ENCODE peak calls at places on chromosomes 4 and X, in five cellular contexts. U is stimulated activated CD4-positive, alpha-beta T cell treated with anti-CD3 and anti-CD28 coated beads, Interleukin-15, amount 100 ng/mL, for 1 hour; V is foreskin fibroblast; B is AG04450; P is NCI-H1092 treated with DMSO at 0.1 percent for 48 hours. R is an unnamed sample.

GRCh38 chr4:102139132-102139573 is 206.1 kb downstream of the SLC39A8 start:
- DNase-seq in P (peak; percentile 23), B (no peak), V (peak; percentile 14), U (no peak), R (no peak)

GRCh38 chr4:178752954-178753525 is 1310.8 kb upstream of the AGA start:
- DNase-seq in V (no peak), B (no peak), P (no peak), U (no peak), R (no peak)

GRCh38 chrX:39491548-39492297 is 606.0 kb downstream of the BCOR start:
- DNase-seq in V (no peak), U (peak; percentile 14), P (no peak), B (no peak), R (no peak)

GRCh38 chrX:118199997-118200396 is 83.4 kb upstream of the KLHL13 start:
- DNase-seq in U (no peak), P (no peak), B (no peak), V (no peak), R (peak; percentile 11)

GRCh38 chr4:181775298-181775697 is 467.9 kb upstream of the TENM3 start:
- DNase-seq in P (no peak), V (no peak), U (no peak), B (no peak), R (no peak)

GRCh38 chr4:155759372-155760252 is 791 bp downstream of the GUCY1B1 start:
- DNase-seq in U (peak; percentile 0), P (no peak), B (no peak), V (peak; percentile 43), R (no peak)

GRCh38 chr4:87853108-87853507 is 20.3 kb downstream of the MEPE start:
- DNase-seq in U (no peak), B (no peak), P (peak; percentile 26), V (peak; percentile 61), R (peak; percentile 25)

GRCh38 chr4:175386776-175387507 is 425.1 kb downstream of the GPM6A start:
- DNase-seq in P (no peak), V (no peak), U (no peak), B (no peak), R (no peak)

GRCh38 chr4:25654031-25654970 is 1.4 kb upstream of the SLC34A2 start:
- DNase-seq in P (no peak), V (no peak), U (no peak), B (no peak), R (no peak)

GRCh38 chrX:78625292-78625909 is 33.7 kb downstream of the RTL3 start:
- DNase-seq in U (no peak), V (no peak), P (no peak), B (no peak), R (no peak)

GRCh38 chr4:20281453-20281852 is 29.7 kb downstream of the SLIT2 start:
- DNase-seq in U (no peak), V (no peak), P (no peak), B (no peak), R (no peak)

GRCh38 chr4:86564795-86565194 is 29.3 kb upstream of the PTPN13 start:
- DNase-seq in P (no peak), U (no peak), V (peak; percentile 45), B (no peak), R (no peak)

GRCh38 chr4:99852199-99852718 is 35.6 kb downstream of the DAPP1 start:
- DNase-seq in P (no peak), V (no peak), U (no peak), B (no peak), R (no peak)

R was measured in NCI-H1417.